ENCODE peak calls at places on chromosomes 7 and 10, in seven cellular contexts. E is HCT116, C is frontal cortex, Q is mucosa of gallbladder, A is DMS 273 treated with DMSO at 0.1 percent for 48 hours, I is hypothalamus, R is fibroblast of pulmonary artery. U is an unnamed sample.

GRCh38 chr7:113306302-113306701 is 187.9 kb upstream of the SMIM30 start:
- DNase-seq in C (no peak), A (no peak), R (no peak), Q (no peak), E (no peak), I (no peak), U (no peak)

GRCh38 chr10:17963431-17963830 is 11.7 kb downstream of the SLC39A12 start:
- DNase-seq in A (no peak), I (no peak), R (no peak), C (no peak), Q (no peak), E (no peak), U (no peak)

GRCh38 chr7:122677149-122677548 is 21.8 kb downstream of the RNF133 start:
- DNase-seq in I (no peak), E (no peak), A (no peak), R (no peak), Q (no peak), C (no peak), U (no peak)

GRCh38 chr10:61987951-61988379 is 86.5 kb downstream of the ARID5B start:
- DNase-seq in A (no peak), Q (no peak), R (no peak), I (no peak), C (no peak), E (no peak), U (no peak)

GRCh38 chr10:34088208-34088794 is 726.8 kb downstream of the PARD3 start:
- DNase-seq in A (no peak), R (no peak), I (no peak), C (no peak), Q (no peak), E (no peak), U (no peak)

GRCh38 chr7:30135271-30135550 is 425 bp downstream of the MTURN start:
- DNase-seq in C (no peak), A (no peak), Q (no peak), R (no peak), I (no peak), E (no peak), U (no peak)

GRCh38 chr10:44983066-44983894 is 4.7 kb upstream of the DEPP1 start:
- DNase-seq in A (no peak), R (no peak), C (no peak), Q (no peak), E (no peak), I (no peak), U (peak; percentile 2)

GRCh38 chr7:77727936-77728701 is 31.9 kb downstream of the RSBN1L start:
- DNase-seq in C (no peak), E (no peak), R (peak; percentile 47), Q (no peak), A (peak; percentile 87), I (no peak), U (no peak)

GRCh38 chr7:30179016-30179436 is 44.2 kb downstream of the MTURN start:
- DNase-seq in Q (no peak), R (no peak), C (no peak), I (no peak), E (no peak), A (no peak), U (no peak)

GRCh38 chr7:85328599-85328998 is 141.7 kb upstream of the SEMA3D start:
- DNase-seq in E (no peak), I (no peak), R (no peak), C (no peak), Q (no peak), A (no peak), U (no peak)

GRCh38 chr7:97104719-97105129 is 12.8 kb upstream of the SDHAF3 start:
- DNase-seq in R (peak; percentile 80), E (peak; percentile 59), A (peak; percentile 65), C (peak; percentile 47), I (peak; percentile 57), Q (peak; percentile 79), U (peak; percentile 87)

GRCh38 chr7:2819954-2820397 is 24.1 kb downstream of the GNA12 start:
- DNase-seq in Q (no peak), E (no peak), A (no peak), R (no peak), I (no peak), C (no peak), U (no peak)

GRCh38 chr10:92761576-92761975 is 71.8 kb downstream of the HHEX start:
- DNase-seq in E (no peak), I (no peak), C (no peak), R (no peak), A (no peak), Q (no peak), U (no peak)

GRCh38 chr10:18216482-18216881 is 76.3 kb downstream of the CACNB2 start:
- DNase-seq in C (no peak), A (no peak), I (no peak), E (no peak), R (peak; percentile 60), Q (no peak), U (no peak)

GRCh38 chr10:132363921-132364593 is 32.1 kb downstream of the LRRC27 start:
- DNase-seq in Q (no peak), C (no peak), E (no peak), R (peak; percentile 7), A (peak; percentile 2), I (peak; percentile 70), U (peak; percentile 18)

GRCh38 chr10:73940634-73941221 is 29.8 kb downstream of the PLAU start:
- DNase-seq in Q (peak; percentile 86), E (peak; percentile 37), I (peak; percentile 43), R (peak; percentile 75), A (no peak), C (peak; percentile 53), U (peak; percentile 90)

GRCh38 chr10:29381230-29381563 is 92.3 kb downstream of the LYZL1 start:
- DNase-seq in Q (no peak), I (no peak), E (no peak), C (no peak), R (no peak), A (no peak), U (no peak)

U was measured in left colon.